ENCODE peak calls at places on chromosomes 16 and 17, in five cellular contexts. B, O, F, K and P are unnamed samples.

GRCh38 chr17:68403122-68403521 is 54.2 kb downstream of the WIPI1 start:
- DNase-seq in B (no peak), O (no peak), F (no peak), K (no peak), P (no peak)

GRCh38 chr17:57965521-57966160 is 10.4 kb upstream of the CUEDC1 start:
- DNase-seq in O (no peak), K (no peak), B (no peak), F (no peak), P (no peak)

GRCh38 chr17:75689441-75689873 is 22.3 kb downstream of the SAP30BP start:
- DNase-seq in O (peak; percentile 63), F (no peak), B (no peak), K (no peak), P (no peak)

GRCh38 chr16:18799500-18799899 is 1.8 kb downstream of the ARL6IP1 start:
- DNase-seq in B (no peak), K (no peak), F (no peak), O (no peak), P (no peak)

GRCh38 chr16:23114131-23114904 is 34.9 kb downstream of the USP31 start:
- DNase-seq in B (no peak), F (peak; percentile 42), K (no peak), O (no peak), P (no peak)

GRCh38 chr16:1761751-1762150 is 9.6 kb downstream of the NME3 start:
- DNase-seq in K (no peak), B (no peak), O (peak; percentile 58), F (no peak), P (no peak)

GRCh38 chr16:27367463-27368357 is 34.3 kb upstream of the IL21R start:
- DNase-seq in F (peak; percentile 65), K (peak; percentile 88), B (peak; percentile 80), O (peak; percentile 96), P (peak; percentile 70)

GRCh38 chr17:64635647-64636305 is 26.3 kb downstream of the SMURF2 start:
- DNase-seq in O (no peak), B (no peak), K (no peak), F (no peak), P (no peak)

GRCh38 chr17:62627904-62628603 is 584 bp downstream of the MRC2 start:
- DNase-seq in K (peak; percentile 28), O (no peak), B (no peak), F (peak; percentile 23), P (no peak)

GRCh38 chr16:2095315-2095853 is 40.3 kb downstream of the PKD1 start:
- DNase-seq in F (no peak), O (no peak), B (no peak), K (no peak), P (no peak)

GRCh38 chr17:16935786-16936185 is 36.1 kb downstream of the TNFRSF13B start:
- DNase-seq in B (no peak), O (peak; percentile 38), K (peak; percentile 6), F (no peak), P (no peak)

GRCh38 chr17:16933317-16934132 is 38.4 kb downstream of the TNFRSF13B start:
- DNase-seq in B (no peak), O (peak; percentile 52), F (no peak), K (no peak), P (no peak)

GRCh38 chr17:16934836-16935235 is 37.1 kb downstream of the TNFRSF13B start:
- DNase-seq in B (no peak), O (peak; percentile 63), K (no peak), F (no peak), P (no peak)

GRCh38 chr17:16935241-16935663 is 36.7 kb downstream of the TNFRSF13B start:
- DNase-seq in O (no peak), F (no peak), K (peak; percentile 5), B (peak; percentile 2), P (no peak)

DNA sequence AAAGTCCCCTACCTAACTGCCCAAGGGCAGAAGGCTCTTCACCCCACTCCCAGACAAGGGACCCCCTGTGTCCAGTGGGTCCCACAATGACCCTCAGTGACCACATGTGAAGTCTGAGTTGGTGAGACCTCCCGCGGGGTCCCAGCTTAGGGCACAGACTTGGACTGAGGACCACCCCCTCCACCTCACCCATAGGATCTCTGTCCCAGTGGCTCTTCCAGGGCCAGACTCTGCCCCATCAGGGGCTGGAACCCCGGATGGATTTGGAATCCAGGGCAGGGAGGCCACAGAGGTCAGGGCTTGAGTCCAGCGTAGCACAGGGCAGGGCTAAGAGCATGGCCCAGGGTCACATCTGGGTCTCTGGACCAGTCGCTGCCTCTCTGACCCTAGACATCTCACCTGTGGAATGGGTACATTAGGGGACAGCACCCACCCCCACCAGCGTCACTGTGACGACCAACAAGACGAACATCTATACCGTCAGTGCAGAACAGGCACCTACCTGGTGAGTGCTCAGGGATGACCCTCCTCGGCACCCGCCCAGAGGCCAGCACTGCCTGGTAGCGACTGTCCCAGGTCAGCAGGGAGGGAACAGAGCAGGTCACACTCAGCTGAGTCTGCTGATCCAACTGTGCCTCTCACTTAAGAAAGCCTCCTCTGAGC is 37.7 kb downstream of the TNFRSF13B start:
- DNase-seq in F (no peak), K (peak; percentile 5), O (peak; percentile 71), B (no peak), P (no peak)
- TF ChIP-seq POLR2A in F (no peak), K (no peak), O (no peak), B (no peak), P (no peak)

GRCh38 chr17:38727661-38728220 is 2.4 kb upstream of the CISD3 start:
- DNase-seq in F (no peak), K (no peak), O (no peak), B (no peak), P (no peak)
- H3K4me1 ChIP-seq in F (peaks cover 19% of the 10 kb centered on the region), K (peaks cover 49% of the 10 kb centered on the region), O (peaks cover 46% of the 10 kb centered on the region), B (peaks cover 46% of the 10 kb centered on the region), P (peaks cover 2% of the 10 kb centered on the region)

GRCh38 chr16:48359983-48360382 is 25.2 kb downstream of the SIAH1 start:
- DNase-seq in B (no peak), K (no peak), O (no peak), F (no peak), P (no peak)

GRCh38 chr16:48358419-48358818 is 26.8 kb downstream of the SIAH1 start:
- DNase-seq in O (no peak), K (no peak), B (no peak), F (no peak), P (no peak)

GRCh38 chr16:48365030-48365600 is 20.1 kb downstream of the SIAH1 start:
- DNase-seq in B (no peak), F (peak; percentile 52), O (no peak), K (no peak), P (no peak)

GRCh38 chr16:48361540-48361939 is 23.7 kb downstream of the SIAH1 start:
- DNase-seq in F (no peak), O (no peak), K (no peak), B (no peak), P (no peak)

DNA sequence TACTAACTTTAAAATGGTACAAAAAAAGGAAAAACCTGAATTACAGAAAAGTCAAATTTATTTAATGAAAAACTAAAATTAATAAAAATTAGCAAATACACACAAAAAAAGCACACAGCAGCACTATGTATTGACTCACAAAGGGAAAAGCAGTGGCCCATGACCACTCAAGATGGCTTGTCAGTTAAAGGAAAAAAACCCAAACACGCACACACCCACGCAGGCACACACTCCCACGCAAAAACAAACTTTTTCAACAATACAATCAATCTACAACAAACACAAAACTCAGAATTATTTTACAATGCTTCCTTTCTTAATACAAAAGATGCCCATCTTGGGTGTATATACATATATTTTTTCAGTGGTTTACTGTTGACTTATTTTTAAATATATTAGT is 24.2 kb downstream of the SIAH1 start:
- DNase-seq in B (no peak), K (no peak), O (no peak), F (no peak), P (no peak)
- TF ChIP-seq POLR2AphosphoS5 in B (no peak), K (no peak), O (no peak), F (no peak), P (no peak)

GRCh38 chr16:85304337-85304736 is 192.1 kb upstream of the CIBAR2 start:
- DNase-seq in B (no peak), K (no peak), F (no peak), O (no peak), P (no peak)

GRCh38 chr16:85307552-85308364 is 195.5 kb upstream of the CIBAR2 start:
- DNase-seq in O (no peak), K (no peak), B (no peak), F (no peak), P (no peak)

GRCh38 chr16:85308585-85309540 is 196.6 kb upstream of the CIBAR2 start:
- DNase-seq in F (no peak), K (no peak), O (peak; percentile 84), B (no peak), P (no peak)

GRCh38 chr16:85306793-85307551 is 194.7 kb upstream of the CIBAR2 start:
- DNase-seq in O (no peak), B (no peak), F (no peak), K (no peak), P (no peak)

DNA sequence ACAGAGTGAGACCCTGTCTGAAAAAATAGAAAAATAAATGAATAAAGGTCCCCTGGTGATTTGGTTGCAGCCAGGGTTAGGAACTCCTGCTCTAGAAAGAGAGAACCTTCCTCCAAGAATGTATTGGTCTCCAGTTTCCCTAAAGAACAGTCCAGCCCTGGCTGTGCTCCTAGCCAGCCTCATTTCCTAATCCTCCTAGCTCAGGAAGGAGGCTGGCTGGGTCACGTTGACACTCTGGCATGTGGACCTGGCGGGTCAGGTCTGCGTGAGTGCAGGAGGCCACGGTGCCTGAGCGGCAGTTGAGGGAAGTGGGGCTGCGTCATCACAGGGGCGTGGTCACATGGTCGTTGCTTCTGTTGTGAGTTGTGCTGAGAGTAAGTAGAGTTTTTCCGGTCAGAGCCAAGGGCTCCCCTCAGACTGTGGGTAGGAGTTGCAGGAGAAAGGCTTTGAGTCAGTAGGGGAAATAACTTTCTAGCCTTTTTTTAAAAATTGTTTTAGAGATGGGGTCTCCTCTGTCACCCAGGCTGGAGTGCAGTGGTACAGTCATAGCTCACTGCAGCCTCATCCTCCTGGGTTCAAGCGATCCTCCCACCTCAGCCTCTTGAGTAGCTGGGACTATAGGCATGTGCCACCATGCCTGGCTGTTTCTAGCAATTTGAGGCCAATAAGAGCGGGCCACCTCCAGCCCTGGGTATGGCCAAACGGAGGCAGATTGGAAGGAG is 194.0 kb upstream of the CIBAR2 start:
- DNase-seq in K (peak; percentile 87), F (peak; percentile 43), O (peak; percentile 96), B (peak; percentile 93), P (peak; percentile 90)
- TF ChIP-seq POLR2A in K (no peak), F (no peak), O (no peak), B (no peak), P (no peak)